ENCODE peak calls at places on chromosome 10, in seven cellular contexts. S is GM12878, Q is HCT116, Z is HEK293T, A is HepG2, D is K562, P is H1. X is an unnamed sample.

GRCh38 chr10:37831495-37832333 is 25.7 kb downstream of the ZNF248 start:
- DNase-seq in A (peak), Z (no peak), D (no peak), S (no peak), Q (no peak), P (no peak), X (no peak)

GRCh38 chr10:15346440-15347141 is 24.5 kb downstream of the FAM171A1 start:
- DNase-seq in P (no peak), S (no peak), A (no peak), D (no peak), Q (no peak), Z (no peak), X (no peak)

GRCh38 chr10:113563306-113564088 is 10.6 kb downstream of the HABP2 start:
- DNase-seq in Q (peak), A (peak), P (peak), D (peak), Z (peak), S (no peak), X (peak)

GRCh38 chr10:11207276-11207809 is 189.7 kb downstream of the CELF2 start:
- DNase-seq in D (no peak), A (no peak), Q (no peak), S (no peak), Z (no peak), P (peak), X (no peak)

GRCh38 chr10:57880441-57881301 is 387.0 kb downstream of the IPMK start:
- DNase-seq in A (no peak), Z (no peak), S (no peak), P (no peak), Q (no peak), D (no peak), X (no peak)

GRCh38 chr10:79379512-79380124 is 32.3 kb downstream of the PPIF start:
- DNase-seq in Z (no peak), D (peak), S (no peak), P (no peak), A (no peak), Q (no peak), X (no peak)

GRCh38 chr10:100146875-100147665 is 38.8 kb downstream of the ERLIN1 start:
- DNase-seq in Q (no peak), Z (no peak), P (no peak), S (no peak), A (no peak), D (no peak), X (no peak)

GRCh38 chr10:130929422-130930325 is 381.8 kb downstream of the TCERG1L start:
- DNase-seq in P (no peak), Q (no peak), A (no peak), Z (no peak), D (no peak), S (no peak), X (no peak)

GRCh38 chr10:58698777-58699356 is 186.2 kb downstream of the BICC1 start:
- DNase-seq in D (no peak), Z (no peak), S (no peak), A (no peak), Q (no peak), P (no peak), X (no peak)

GRCh38 chr10:100528885-100529472 is 692 bp downstream of the NDUFB8 start:
- DNase-seq in P (no peak), Q (no peak), Z (no peak), S (no peak), D (no peak), A (no peak), X (no peak)

GRCh38 chr10:68560916-68561691 is 967 bp downstream of the TET1 start:
- DNase-seq in Z (peak), Q (no peak), A (peak), D (peak), S (no peak), P (peak), X (peak)

GRCh38 chr10:87740232-87740631 is 77.8 kb downstream of the ATAD1 start:
- DNase-seq in A (peak), D (no peak), S (no peak), Q (no peak), P (no peak), Z (no peak), X (no peak)

GRCh38 chr10:97676770-97677581 is 10.1 kb downstream of the AVPI1 start:
- DNase-seq in Q (no peak), P (peak), A (peak), Z (peak), D (peak), S (no peak), X (peak)

GRCh38 chr10:76040830-76041220 is 609.4 kb downstream of the LRMDA start:
- DNase-seq in P (no peak), S (no peak), A (no peak), D (no peak), Z (no peak), Q (no peak), X (no peak)

GRCh38 chr10:102418612-102419560 is at the start of gene PSD:
- DNase-seq in Q (no peak), S (no peak), P (peak), Z (no peak), D (peak), A (no peak), X (peak)

GRCh38 chr10:116038259-116038658 is 234.7 kb downstream of the GFRA1 start:
- DNase-seq in Z (no peak), D (no peak), A (peak), Q (no peak), S (no peak), P (no peak), X (no peak)

GRCh38 chr10:62153191-62153590 is 115.5 kb downstream of the RTKN2 start:
- DNase-seq in D (no peak), S (no peak), P (no peak), A (no peak), Q (no peak), Z (no peak), X (no peak)

GRCh38 chr10:96587255-96588059 is 645 bp upstream of the TM9SF3 start:
- DNase-seq in S (no peak), D (no peak), Q (peak), P (no peak), A (peak), Z (no peak), X (no peak)

GRCh38 chr10:5500910-5501309 is 1.5 kb upstream of the CALML5 start:
- DNase-seq in D (no peak), Z (no peak), A (no peak), Q (no peak), P (no peak), S (no peak), X (no peak)

GRCh38 chr10:118241229-118242137 is 100.6 kb downstream of the FAM204A start:
- DNase-seq in P (peak), S (peak), A (peak), Z (peak), Q (peak), D (peak), X (peak)

GRCh38 chr10:118918689-118919088 is 110.8 kb upstream of the NANOS1 start:
- DNase-seq in Z (no peak), Q (no peak), D (no peak), P (peak), S (no peak), A (no peak), X (no peak)

GRCh38 chr10:27223964-27224363 is 16.6 kb downstream of the ACBD5 start:
- DNase-seq in Q (no peak), D (peak), P (no peak), Z (no peak), A (peak), S (no peak), X (peak)

GRCh38 chr10:73899401-73899780 is 11.5 kb upstream of the PLAU start:
- DNase-seq in Q (peak), D (no peak), Z (no peak), P (no peak), S (no peak), A (no peak), X (no peak)

GRCh38 chr10:50362547-50363125 is 111.3 kb upstream of the ASAH2 start:
- DNase-seq in S (peak), Q (no peak), A (no peak), Z (no peak), P (no peak), D (no peak), X (no peak)

GRCh38 chr10:128721851-128722250 is 595.6 kb upstream of the MKI67 start:
- DNase-seq in P (no peak), S (no peak), D (no peak), Z (no peak), Q (no peak), A (no peak), X (no peak)

GRCh38 chr10:96509017-96509641 is 4.6 kb downstream of the TLL2 start:
- DNase-seq in P (no peak), D (no peak), Q (no peak), A (no peak), Z (no peak), S (no peak), X (no peak)

GRCh38 chr10:26516540-26517101 is 78.5 kb downstream of the APBB1IP start:
- DNase-seq in P (peak), Z (no peak), S (no peak), A (no peak), D (no peak), Q (no peak), X (no peak)

DNA sequence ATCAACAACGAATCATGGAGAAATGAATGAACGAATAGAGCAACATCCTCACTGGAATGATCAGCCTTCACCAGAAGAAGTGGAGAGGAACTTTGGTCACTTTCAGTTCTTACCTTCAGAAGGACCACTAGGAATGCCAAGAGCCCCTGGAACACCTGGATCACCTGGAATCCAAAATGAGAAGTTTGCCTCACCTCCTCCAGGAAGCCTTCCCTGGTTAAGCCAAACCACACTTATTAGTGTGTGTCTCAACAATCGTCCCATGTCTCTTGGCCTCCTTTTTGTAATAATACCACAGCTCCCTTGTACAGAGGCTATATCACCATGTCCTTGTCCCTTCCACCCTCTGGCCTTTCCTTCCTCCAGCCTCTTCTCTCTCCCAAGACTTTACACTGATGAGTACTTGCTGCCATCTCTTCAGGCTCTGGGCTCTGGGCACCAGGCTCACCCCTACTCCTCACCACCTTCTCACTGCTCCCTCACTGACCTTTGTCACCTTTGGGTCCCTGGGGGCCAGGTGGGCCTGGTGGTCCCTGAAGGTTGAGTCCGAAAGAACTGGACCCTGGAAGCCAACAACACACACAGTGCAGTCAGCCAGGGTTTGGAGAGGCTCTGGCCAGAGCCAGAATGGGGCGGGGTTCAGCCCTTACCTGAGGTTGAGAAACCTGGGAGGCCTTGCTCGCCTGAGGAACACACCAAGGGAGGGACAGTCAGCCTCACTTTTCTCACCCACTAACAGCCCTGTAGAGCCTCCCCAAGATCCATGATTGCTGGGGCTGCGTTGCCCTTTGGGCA is 46.5 kb downstream of the COL17A1 start:
- DNase-seq in P (no peak), A (no peak), Z (no peak), S (no peak), Q (no peak), D (no peak), X (no peak)
- TF ChIP-seq SP1 in P (no peak), A (no peak), Z (no peak), S (no peak), Q (no peak), D (no peak), X (no peak)

GRCh38 chr10:122551450-122551849 is 9.1 kb upstream of the DMBT1 start:
- DNase-seq in P (no peak), D (no peak), Z (no peak), S (no peak), Q (no peak), A (peak), X (no peak)
- TF ChIP-seq SP1 in P (no peak), D (no peak), Z (no peak), S (no peak), Q (no peak), A (no peak), X (no peak)

GRCh38 chr10:45377321-45377720 is 3.3 kb downstream of the ALOX5 start:
- DNase-seq in Q (no peak), A (no peak), S (no peak), Z (peak), P (no peak), D (no peak), X (no peak)
- TF ChIP-seq SP1 in Q (no peak), A (no peak), S (no peak), Z (no peak), P (no peak), D (no peak), X (no peak)

DNA sequence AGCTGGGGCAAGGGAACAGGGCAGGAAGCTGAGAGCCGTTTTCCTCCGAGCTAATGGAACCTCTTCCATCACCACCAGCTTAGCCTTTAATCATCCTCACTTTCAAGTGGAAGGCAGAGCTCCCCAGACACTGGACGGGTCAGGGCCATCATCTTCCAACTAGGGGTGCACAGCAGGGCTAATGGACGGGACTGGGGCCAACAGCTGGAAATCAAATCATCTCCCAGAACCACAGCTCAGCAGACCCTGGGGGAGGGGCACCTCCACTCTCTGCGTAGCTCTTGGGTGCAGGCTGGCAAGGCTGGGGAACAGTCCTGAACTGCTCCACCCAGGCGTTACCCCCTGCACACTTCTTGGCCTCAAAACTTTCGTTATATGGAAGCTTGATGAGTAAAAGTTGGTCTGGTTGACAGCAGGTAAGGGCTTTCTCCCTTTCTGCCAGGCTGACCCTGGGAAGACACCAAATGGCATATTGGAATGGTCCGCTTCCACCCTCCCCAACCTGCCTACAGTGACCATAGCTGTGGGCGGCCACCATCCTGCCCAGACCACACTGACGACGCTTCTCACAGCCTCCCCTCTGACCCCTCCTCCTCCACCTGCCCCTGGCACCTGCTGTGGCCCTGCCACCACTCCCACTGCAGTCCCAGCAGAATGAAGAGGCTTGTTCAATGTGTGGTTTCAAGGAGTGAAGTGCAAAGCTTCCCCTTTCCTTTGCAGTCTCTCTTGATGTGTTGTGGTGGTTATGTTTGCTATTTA is 51.7 kb upstream of the RET start:
- DNase-seq in Z (no peak), P (peak), Q (no peak), D (no peak), A (no peak), S (no peak), X (no peak)
- TF ChIP-seq SP1 in Z (no peak), P (no peak), Q (no peak), D (no peak), A (no peak), S (no peak), X (no peak)

DNA sequence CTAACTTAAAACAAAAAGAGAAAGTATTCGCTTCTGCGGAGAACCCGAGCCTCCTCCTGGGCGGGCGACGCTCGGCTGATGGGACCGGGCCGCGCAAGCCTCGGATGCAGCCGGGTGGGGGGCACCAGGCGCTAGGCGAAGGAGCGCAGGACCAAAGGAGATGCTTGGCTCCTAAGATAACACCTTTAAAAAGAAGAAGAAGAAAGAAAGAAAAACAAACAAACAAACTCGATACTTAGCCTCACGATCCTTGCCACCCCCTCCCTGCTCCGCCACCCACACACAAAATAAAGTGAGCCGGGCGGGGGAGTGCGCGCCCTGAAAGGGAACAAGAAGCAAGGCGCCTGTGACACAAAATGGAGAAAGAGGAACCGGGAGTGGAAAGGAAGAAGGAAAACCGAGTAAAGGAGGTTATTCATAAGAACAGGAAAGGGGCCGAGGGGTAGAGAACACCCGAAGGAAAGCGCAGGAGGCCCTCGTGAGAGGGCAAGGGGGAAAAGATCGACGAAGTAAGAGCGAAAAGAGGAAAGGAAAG is 34.0 kb upstream of the EBLN1 start:
- DNase-seq in D (no peak), Q (no peak), Z (no peak), A (no peak), P (peak), S (no peak), X (peak)
- TF ChIP-seq SP1 in D (no peak), Q (no peak), Z (no peak), A (no peak), P (no peak), S (no peak), X (no peak)

DNA sequence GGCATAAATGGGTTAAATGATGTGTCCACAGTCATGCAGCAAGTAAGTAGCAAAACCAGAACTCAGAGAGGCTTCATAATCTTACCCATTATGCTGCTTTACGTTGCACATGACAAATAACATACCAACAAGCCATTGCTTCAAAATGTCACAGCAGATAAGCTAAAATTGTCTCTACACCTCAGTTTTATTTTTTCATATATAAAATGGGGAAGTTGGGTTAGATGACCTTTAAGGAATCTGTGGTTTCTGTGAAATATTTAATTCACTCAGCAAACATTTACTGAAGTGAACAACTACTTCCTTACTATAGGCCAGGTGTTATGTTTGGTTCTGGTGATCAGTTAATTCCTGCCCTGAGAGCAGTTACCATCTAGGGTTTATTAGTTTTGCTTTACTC is 2.3 kb upstream of the ASCC1 start:
- DNase-seq in D (no peak), A (no peak), P (no peak), Z (no peak), Q (no peak), S (no peak), X (no peak)
- TF ChIP-seq SP1 in D (peak), A (no peak), P (no peak), Z (no peak), Q (no peak), S (no peak), X (no peak)